ENCODE peak calls at places on chromosomes 12 and 14, in nine cellular contexts. A, E, M, Z, H, N, K, Y and O are unnamed samples. For H3K4me1, the result is how much of the 10 kb centered on the place peaks cover.

GRCh38 chr12:10722502-10722904 is 620 bp downstream of the YBX3 start:
- DNase-seq in A (no peak), E (peak), M (peak), Z (peak), H (peak), N (peak), K (peak), Y (peak), O (peak)

GRCh38 chr14:91883770-91884169 is 16.4 kb upstream of the TC2N start:
- DNase-seq in A (no peak), E (no peak), M (no peak), Z (no peak), H (peak), N (no peak), K (no peak), Y (no peak), O (no peak)

GRCh38 chr12:128729628-128730121 is 94.1 kb downstream of the SLC15A4 start:
- DNase-seq in A (no peak), E (no peak), M (no peak), Z (no peak), H (no peak), N (no peak), K (no peak), Y (no peak), O (no peak)

GRCh38 chr14:23055621-23056256 is 1.6 kb downstream of the CDH24 start:
- DNase-seq in A (no peak), E (no peak), M (peak), Z (no peak), H (peak), N (no peak), K (no peak), Y (no peak), O (no peak)

GRCh38 chr12:6752181-6752930 is 585 bp downstream of the MLF2 start:
- DNase-seq in A (peak), E (peak), M (peak), Z (no peak), H (peak), N (no peak), K (peak), Y (no peak), O (peak)

GRCh38 chr12:121801601-121802484 is 2.0 kb upstream of the SETD1B start:
- DNase-seq in A (peak), E (no peak), M (no peak), Z (no peak), H (no peak), N (no peak), K (peak), Y (peak), O (peak)

GRCh38 chr12:78293039-78293686 is 462.5 kb downstream of the NAV3 start:
- DNase-seq in A (no peak), E (peak), M (no peak), Z (no peak), H (no peak), N (no peak), K (peak), Y (no peak), O (no peak)

GRCh38 chr12:78338054-78338785 is 507.5 kb downstream of the NAV3 start:
- DNase-seq in A (no peak), E (no peak), M (no peak), Z (no peak), H (no peak), N (no peak), K (no peak), Y (no peak), O (no peak)

GRCh38 chr14:92033433-92033832 is 6.4 kb downstream of the TRIP11 start:
- DNase-seq in A (peak), E (no peak), M (no peak), Z (no peak), H (no peak), N (no peak), K (no peak), Y (no peak), O (no peak)

GRCh38 chr14:68692916-68693771 is 99.7 kb downstream of the ZFP36L1 start:
- DNase-seq in A (no peak), E (peak), M (no peak), Z (no peak), H (no peak), N (no peak), K (no peak), Y (no peak), O (no peak)

GRCh38 chr12:40015360-40015759 is 90.5 kb downstream of the SLC2A13 start:
- DNase-seq in A (peak), E (no peak), M (no peak), Z (no peak), H (no peak), N (no peak), K (peak), Y (no peak), O (no peak)

GRCh38 chr14:24556756-24557155 is 19.3 kb downstream of the CTSG start:
- DNase-seq in A (no peak), E (peak), M (no peak), Z (no peak), H (no peak), N (no peak), K (peak), Y (no peak), O (no peak)

GRCh38 chr12:75724913-75725312 is 213.5 kb upstream of the KRR1 start:
- DNase-seq in A (no peak), E (peak), M (peak), Z (no peak), H (peak), N (no peak), K (peak), Y (no peak), O (peak)

GRCh38 chr12:108664338-108665258 is 30.9 kb upstream of the SELPLG start:
- DNase-seq in A (peak), E (peak), M (peak), Z (peak), H (peak), N (peak), K (peak), Y (peak), O (peak)

DNA sequence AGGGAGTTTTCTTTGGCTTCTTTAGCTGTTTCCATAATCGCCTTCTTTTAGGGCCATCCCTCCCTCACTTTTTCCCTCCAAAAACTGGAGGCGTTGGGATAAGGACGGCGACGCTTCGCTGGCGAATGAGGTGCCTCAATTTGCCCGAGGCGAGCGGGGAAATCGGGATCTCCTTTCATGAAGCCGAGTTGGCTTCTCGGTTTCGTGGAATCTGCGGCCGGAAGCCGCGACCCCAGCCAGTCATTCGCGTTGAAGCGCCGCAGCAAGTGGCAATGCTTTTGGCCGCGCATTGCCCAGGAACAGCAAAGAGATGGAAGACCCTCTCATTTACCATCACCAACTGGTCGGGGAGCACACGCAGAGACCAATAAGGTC is 8.3 kb upstream of the SIX1 start:
- DNase-seq in A (peak), E (no peak), M (no peak), Z (no peak), H (no peak), N (no peak), K (no peak), Y (no peak), O (no peak)
- H3K4me3 ChIP-seq in A (peak), E (peak), M (peak), Z (peak), H (no peak), N (peak), K (peak), Y (peak), O (peak)

GRCh38 chr12:119016715-119017114 is 35.4 kb downstream of the SRRM4 start:
- DNase-seq in A (no peak), E (no peak), M (no peak), Z (no peak), H (no peak), N (no peak), K (no peak), Y (no peak), O (no peak)
- H3K4me1 ChIP-seq in A (under half), E (under half), M (under half), Z (under half), H (under half), N (under half), K (under half), Y (under half), O (under half)

GRCh38 chr12:130716918-130717306 is 813 bp upstream of the RIMBP2 start:
- DNase-seq in A (peak), E (no peak), M (no peak), Z (no peak), H (no peak), N (no peak), K (no peak), Y (no peak), O (no peak)

GRCh38 chr12:130717752-130718151 is 1.7 kb upstream of the RIMBP2 start:
- DNase-seq in A (no peak), E (no peak), M (no peak), Z (no peak), H (no peak), N (no peak), K (no peak), Y (no peak), O (no peak)

GRCh38 chr12:130715150-130715995 is 726 bp downstream of the RIMBP2 start:
- DNase-seq in A (peak), E (no peak), M (peak), Z (no peak), H (no peak), N (no peak), K (no peak), Y (peak), O (peak)

GRCh38 chr12:130714591-130715149 is 1.4 kb downstream of the RIMBP2 start:
- DNase-seq in A (peak), E (no peak), M (peak), Z (no peak), H (no peak), N (no peak), K (no peak), Y (peak), O (peak)

DNA sequence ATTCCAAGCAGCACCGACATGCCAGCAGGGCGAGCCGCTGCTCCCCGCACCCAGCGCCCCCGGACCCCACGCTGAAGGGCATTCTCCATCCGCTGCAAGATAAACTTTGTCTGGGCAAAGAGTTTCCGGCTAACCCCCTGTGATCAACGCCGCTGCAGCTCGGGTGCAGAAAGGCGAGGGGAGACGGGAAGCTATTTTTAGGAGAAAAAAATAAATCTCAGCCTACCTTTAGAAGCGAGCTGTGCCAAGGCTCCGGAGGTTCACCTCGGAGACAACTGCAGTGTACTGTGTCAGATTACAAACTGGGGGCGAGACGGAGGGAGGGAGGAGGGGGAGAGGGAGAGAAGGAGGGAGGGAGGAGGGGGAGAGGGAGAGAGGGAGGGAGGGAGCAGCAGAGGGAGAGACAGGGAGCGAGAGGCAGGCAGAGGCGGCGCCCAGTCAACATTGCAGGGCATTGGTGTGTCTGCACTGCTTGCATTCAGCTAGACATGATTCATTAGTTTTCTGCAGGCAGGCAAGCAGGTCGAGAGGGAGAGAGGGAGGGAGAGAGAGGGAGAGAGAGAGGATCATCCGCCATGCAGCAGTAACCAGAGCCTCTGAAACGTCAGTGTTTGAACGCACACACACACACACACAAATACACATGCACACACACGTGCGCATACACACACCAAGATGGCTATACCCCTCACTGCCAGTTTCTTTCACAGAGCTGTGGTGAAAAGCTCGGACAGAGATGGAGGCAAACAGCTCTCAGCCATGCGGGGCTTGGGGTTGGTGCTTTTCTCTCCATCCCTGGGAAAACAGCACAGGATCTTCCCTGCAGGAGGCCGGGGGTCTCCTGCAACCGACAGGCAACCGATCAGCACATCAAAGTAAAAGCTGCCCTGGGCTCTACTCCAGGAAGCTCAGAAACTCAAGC is at the start of gene RIMBP2:
- DNase-seq in A (peak), E (peak), M (peak), Z (no peak), H (no peak), N (no peak), K (no peak), Y (peak), O (peak)
- H3K4me3 ChIP-seq in A (peak), E (no peak), M (peak), Z (peak), H (no peak), N (peak), K (no peak), Y (peak), O (peak)

GRCh38 chr14:64724578-64724930 is 20.3 kb downstream of the PLEKHG3 start:
- DNase-seq in A (peak), E (no peak), M (no peak), Z (no peak), H (no peak), N (no peak), K (no peak), Y (no peak), O (no peak)

GRCh38 chr14:64725360-64725815 is 21.2 kb downstream of the PLEKHG3 start:
- DNase-seq in A (peak), E (no peak), M (no peak), Z (no peak), H (no peak), N (no peak), K (no peak), Y (no peak), O (no peak)

GRCh38 chr14:64727551-64728071 is 23.4 kb downstream of the PLEKHG3 start:
- DNase-seq in A (no peak), E (no peak), M (no peak), Z (no peak), H (no peak), N (no peak), K (no peak), Y (no peak), O (no peak)

GRCh38 chr14:64726585-64726890 is 22.3 kb downstream of the PLEKHG3 start:
- DNase-seq in A (peak), E (peak), M (no peak), Z (no peak), H (no peak), N (no peak), K (peak), Y (no peak), O (no peak)

DNA sequence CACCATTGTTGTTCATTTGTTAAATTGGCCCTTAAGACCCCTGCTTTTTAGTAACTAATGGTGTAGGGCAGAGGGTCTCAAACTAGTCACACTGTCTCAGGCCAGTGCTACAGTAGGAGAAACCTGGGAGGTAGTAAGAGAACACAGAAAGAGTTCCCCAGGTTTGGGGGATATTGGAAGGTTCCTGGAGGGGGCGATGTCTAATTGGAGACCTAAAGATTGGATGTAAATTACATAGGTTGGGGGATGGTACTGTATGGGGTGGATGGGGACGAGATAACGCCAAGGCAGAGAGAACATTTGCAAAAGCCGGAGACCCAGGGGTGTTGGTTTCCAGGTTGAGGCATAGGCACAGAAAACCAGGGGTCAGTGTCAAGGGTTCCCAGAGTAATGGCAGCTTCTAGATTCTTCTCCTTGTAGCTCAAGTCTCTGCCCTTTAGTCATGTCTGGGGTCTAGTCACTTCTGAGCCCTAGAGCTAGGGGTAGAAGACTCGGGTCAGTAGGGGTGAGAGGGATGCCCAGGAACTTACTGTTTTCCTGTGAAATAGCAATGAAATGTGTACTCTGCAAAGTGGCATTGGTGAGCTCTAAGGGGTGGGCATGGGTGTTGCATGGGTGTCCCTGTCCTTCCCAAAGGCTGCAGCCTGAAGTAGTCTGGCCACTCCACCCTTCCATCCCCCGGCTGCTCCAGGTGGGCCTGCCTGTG is 21.8 kb downstream of the PLEKHG3 start:
- DNase-seq in A (peak), E (no peak), M (no peak), Z (no peak), H (no peak), N (no peak), K (no peak), Y (no peak), O (no peak)
- H3K4me1 ChIP-seq in A (under half), E (under half), M (under half), Z (half or more), H (under half), N (under half), K (half or more), Y (half or more), O (under half)

DNA sequence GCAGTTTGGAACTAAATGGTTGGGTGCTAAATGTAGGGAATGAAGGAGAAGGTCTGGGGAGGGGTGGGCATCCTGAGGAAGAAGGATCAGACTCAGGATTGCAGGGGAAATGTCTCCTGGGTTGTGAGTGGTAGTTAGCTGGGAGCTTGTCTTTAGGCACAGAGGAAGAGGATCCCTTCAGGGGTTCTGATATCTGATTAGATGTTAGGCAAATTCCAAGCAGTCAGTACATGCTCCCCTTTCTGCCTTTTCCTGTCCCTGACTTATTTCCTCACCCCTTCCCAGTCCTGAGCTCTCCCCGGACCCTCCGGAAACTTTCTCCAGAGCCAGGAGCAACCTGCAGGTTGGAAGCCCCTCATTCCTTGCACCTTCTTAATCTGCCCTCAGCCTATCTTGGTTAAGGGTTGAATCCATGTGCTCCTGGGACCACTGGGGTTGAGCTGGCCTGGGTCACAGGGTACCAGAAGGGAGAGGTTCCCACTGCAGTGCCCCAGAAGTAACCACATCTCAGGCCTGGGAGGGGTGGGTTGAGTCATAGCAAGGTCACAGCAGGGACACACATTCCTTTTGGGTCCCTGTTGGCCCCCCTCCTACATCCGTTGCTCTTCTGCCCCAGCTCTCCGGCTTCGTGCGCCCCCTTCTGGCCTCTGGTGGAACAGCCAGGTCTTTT is 1.6 kb downstream of the IGFBP6 start:
- DNase-seq in A (peak), E (peak), M (peak), Z (peak), H (peak), N (peak), K (peak), Y (peak), O (peak)
- H3K4me3 ChIP-seq in A (no peak), E (peak), M (peak), Z (peak), H (no peak), N (peak), K (peak), Y (peak), O (no peak)

GRCh38 chr12:16606936-16607335 is 974 bp upstream of the LMO3 start:
- DNase-seq in A (peak), E (no peak), M (no peak), Z (no peak), H (no peak), N (no peak), K (no peak), Y (no peak), O (peak)

GRCh38 chr12:16607895-16608294 is 1.9 kb upstream of the LMO3 start:
- DNase-seq in A (no peak), E (no peak), M (no peak), Z (no peak), H (no peak), N (no peak), K (no peak), Y (no peak), O (no peak)

GRCh38 chr12:16610006-16610520 is 4.1 kb upstream of the LMO3 start:
- DNase-seq in A (peak), E (no peak), M (no peak), Z (no peak), H (no peak), N (no peak), K (no peak), Y (no peak), O (no peak)

GRCh38 chr12:16609140-16609539 is 3.2 kb upstream of the LMO3 start:
- DNase-seq in A (no peak), E (no peak), M (no peak), Z (no peak), H (no peak), N (no peak), K (peak), Y (no peak), O (no peak)

DNA sequence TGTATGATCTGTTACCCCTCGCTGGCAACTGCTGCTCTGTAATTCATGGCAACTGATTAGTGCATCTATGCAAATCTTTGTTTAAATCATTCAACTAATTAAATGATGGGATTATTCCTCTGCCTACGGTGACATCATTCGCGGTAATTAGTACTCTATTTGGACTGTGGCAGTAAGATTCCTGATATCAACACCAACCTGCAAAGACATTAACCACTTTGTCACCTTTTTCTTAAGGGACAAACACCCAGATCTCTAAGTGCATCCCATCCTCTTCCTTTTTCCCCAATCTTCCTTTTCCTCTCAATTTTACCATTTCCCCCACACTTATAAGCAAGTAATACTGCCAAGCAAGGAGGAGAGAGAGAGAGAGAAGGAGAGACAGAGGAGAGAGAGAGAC is 2.4 kb upstream of the LMO3 start:
- DNase-seq in A (peak), E (no peak), M (no peak), Z (no peak), H (no peak), N (no peak), K (no peak), Y (no peak), O (no peak)
- H3K4me1 ChIP-seq in A (under half), E (under half), M (under half), Z (under half), H (under half), N (under half), K (under half), Y (under half), O (under half)

GRCh38 chr12:102394200-102394599 is 86.2 kb downstream of the IGF1 start:
- DNase-seq in A (no peak), E (no peak), M (no peak), Z (no peak), H (no peak), N (no peak), K (no peak), Y (no peak), O (no peak)

GRCh38 chr12:102401087-102401486 is 79.3 kb downstream of the IGF1 start:
- DNase-seq in A (no peak), E (no peak), M (no peak), Z (no peak), H (no peak), N (no peak), K (no peak), Y (no peak), O (no peak)

GRCh38 chr12:102399653-102400052 is 80.7 kb downstream of the IGF1 start:
- DNase-seq in A (no peak), E (no peak), M (no peak), Z (no peak), H (no peak), N (no peak), K (no peak), Y (no peak), O (no peak)

GRCh38 chr12:102396276-102396675 is 84.1 kb downstream of the IGF1 start:
- DNase-seq in A (no peak), E (no peak), M (no peak), Z (no peak), H (no peak), N (no peak), K (no peak), Y (no peak), O (no peak)
- H3K4me3 ChIP-seq in A (no peak), E (no peak), M (no peak), Z (no peak), H (no peak), N (no peak), K (no peak), Y (no peak), O (no peak)